ENCODE peak calls at places on chromosomes 3 and 15, in six cellular contexts. L is GM23248, P is PC-9, S is AG09309, D is dorsolateral prefrontal cortex, J is GM12864. R is an unnamed sample.

GRCh38 chr3:42546691-42547213 is 35.0 kb downstream of the SEC22C start:
- DNase-seq in S (no peak), P (no peak), L (no peak), D (no peak), J (no peak), R (no peak)

GRCh38 chr3:39178553-39178952 is 13.8 kb downstream of the XIRP1 start:
- DNase-seq in S (no peak), D (no peak), P (no peak), L (peak; percentile 44), J (no peak), R (peak; percentile 18)

GRCh38 chr15:42154576-42155355 is 1.7 kb downstream of the PLA2G4F start:
- DNase-seq in L (no peak), P (no peak), S (no peak), J (peak; percentile 8), D (no peak), R (no peak)

GRCh38 chr15:89335289-89336041 is 841 bp upstream of the POLG start:
- DNase-seq in L (no peak), J (peak; percentile 30), S (no peak), D (peak; percentile 35), P (no peak), R (peak; percentile 63)

GRCh38 chr3:179608931-179609720 is 4.5 kb downstream of the NDUFB5 start:
- DNase-seq in J (peak; percentile 62), D (no peak), P (no peak), S (no peak), L (no peak), R (no peak)

GRCh38 chr15:37517506-37517905 is 416.9 kb upstream of the TMCO5A start:
- DNase-seq in J (no peak), L (no peak), P (no peak), S (no peak), D (no peak), R (no peak)

GRCh38 chr3:105938101-105938500 is 69.3 kb upstream of the CBLB start:
- DNase-seq in S (peak; percentile 44), P (no peak), J (no peak), D (no peak), L (peak; percentile 65), R (no peak)

GRCh38 chr3:17111556-17111955 is 226.8 kb downstream of the PLCL2 start:
- DNase-seq in D (no peak), J (no peak), S (peak; percentile 5), P (no peak), L (peak; percentile 35), R (no peak)

GRCh38 chr3:107674371-107674770 is 151.6 kb downstream of the BBX start:
- DNase-seq in L (peak; percentile 87), P (no peak), S (no peak), D (peak; percentile 38), J (no peak), R (no peak)

GRCh38 chr3:149507491-149508324 is 33.2 kb downstream of the TM4SF4 start:
- DNase-seq in S (peak; percentile 86), D (peak; percentile 13), P (no peak), L (peak; percentile 54), J (no peak), R (peak; percentile 97)

GRCh38 chr3:188853896-188854295 is 317.9 kb upstream of the TPRG1 start:
- DNase-seq in S (no peak), P (no peak), D (no peak), J (no peak), L (peak; percentile 76), R (no peak)

GRCh38 chr3:188034989-188035388 is 119.0 kb upstream of the LPP start:
- DNase-seq in S (no peak), J (no peak), D (no peak), P (no peak), L (no peak), R (no peak)

GRCh38 chr3:73600293-73600938 is 24.3 kb downstream of the PDZRN3 start:
- DNase-seq in S (no peak), P (no peak), J (no peak), L (peak; percentile 76), D (no peak), R (no peak)

GRCh38 chr3:195095035-195095703 is 175.8 kb downstream of the XXYLT1 start:
- DNase-seq in L (no peak), S (no peak), D (no peak), P (no peak), J (peak; percentile 70), R (no peak)

GRCh38 chr3:188417329-188417728 is 263.4 kb downstream of the LPP start:
- DNase-seq in D (no peak), L (no peak), S (no peak), P (no peak), J (no peak), R (no peak)

GRCh38 chr3:193508108-193508507 is 46.6 kb downstream of the ATP13A4 start:
- DNase-seq in J (no peak), D (no peak), L (no peak), P (no peak), S (no peak), R (no peak)

GRCh38 chr3:98746882-98747281 is 16.3 kb upstream of the ST3GAL6 start:
- DNase-seq in S (no peak), P (no peak), D (no peak), J (no peak), L (no peak), R (peak; percentile 40)

GRCh38 chr15:60507596-60508424 is 28.9 kb upstream of the ICE2 start:
- DNase-seq in D (peak; percentile 46), S (peak; percentile 46), L (peak; percentile 74), P (no peak), J (peak; percentile 71), R (peak; percentile 72)

GRCh38 chr3:42655980-42656679 is 2.6 kb downstream of the ZBTB47 start:
- DNase-seq in J (no peak), S (no peak), L (peak; percentile 83), P (no peak), D (no peak), R (no peak)

GRCh38 chr3:13012228-13012691 is 61.0 kb downstream of the IQSEC1 start:
- DNase-seq in S (no peak), J (peak; percentile 77), P (no peak), D (peak; percentile 68), L (peak; percentile 34), R (no peak)

GRCh38 chr15:50798684-50799083 is 33.2 kb upstream of the SPPL2A start:
- DNase-seq in J (peak; percentile 4), P (peak; percentile 69), S (no peak), D (no peak), L (no peak), R (no peak)

GRCh38 chr3:113304102-113304501 is 92.7 kb downstream of the BOC start:
- DNase-seq in D (no peak), S (no peak), P (no peak), J (no peak), L (no peak), R (no peak)

GRCh38 chr15:75182187-75183131 is 19.2 kb upstream of the C15orf39 start:
- DNase-seq in J (no peak), D (no peak), L (peak; percentile 44), P (no peak), S (no peak), R (no peak)

GRCh38 chr3:98986073-98986472 is 84.6 kb upstream of the DCBLD2 start:
- DNase-seq in J (no peak), L (peak; percentile 78), S (no peak), D (no peak), P (peak; percentile 72), R (peak; percentile 34)

GRCh38 chr15:72379856-72380255 is 4.0 kb upstream of the HEXA start:
- DNase-seq in J (no peak), L (no peak), D (no peak), P (no peak), S (no peak), R (no peak)

GRCh38 chr3:172285844-172286243 is 162.4 kb downstream of the GHSR start:
- DNase-seq in P (peak; percentile 73), D (no peak), L (peak; percentile 71), S (peak; percentile 53), J (no peak), R (no peak)

GRCh38 chr3:59451041-59451763 is 401.4 kb upstream of the CFAP20DC start:
- DNase-seq in L (no peak), J (peak; percentile 97), D (no peak), P (no peak), S (no peak), R (peak; percentile 65)
- H3K4me3 ChIP-seq in L (no peak overlapping the region), J (peak overlapping the region; percentile 25), D (no peak overlapping the region), P (no peak overlapping the region), S (no peak overlapping the region), R (no peak overlapping the region)

DNA sequence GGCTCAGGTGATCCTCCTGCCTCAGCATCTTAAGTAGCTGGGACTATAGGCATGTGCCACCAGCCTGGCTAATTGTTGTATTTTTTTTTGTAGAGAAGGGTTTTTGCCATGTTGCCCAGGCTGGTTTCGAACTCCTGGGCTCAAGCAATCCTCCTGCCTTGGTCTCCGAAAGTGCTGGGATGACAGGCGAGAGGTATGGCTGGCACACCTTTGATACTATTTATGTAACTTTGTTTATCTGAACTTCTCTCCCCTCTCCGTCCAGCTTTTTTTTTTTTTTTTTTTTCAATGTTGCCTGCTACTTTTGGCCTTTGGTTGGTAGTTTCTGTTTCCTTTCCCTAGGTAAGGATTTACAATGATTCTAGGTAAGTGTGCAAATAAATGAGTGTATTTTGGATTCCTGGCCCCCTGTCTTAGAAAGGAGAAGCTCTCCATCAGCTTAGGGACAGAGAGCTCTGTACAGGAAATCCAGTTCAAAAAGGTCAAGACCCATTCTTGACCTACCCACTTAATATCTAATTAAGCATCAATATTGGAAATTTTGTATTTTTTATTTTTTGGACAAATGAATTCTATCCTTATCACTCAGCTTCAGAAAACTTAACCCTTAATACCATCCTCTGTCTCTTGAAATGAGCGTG is 6.8 kb downstream of the ARL6IP5 start:
- DNase-seq in D (no peak), L (no peak), P (no peak), J (no peak), S (no peak), R (no peak)
- H3K4me3 ChIP-seq in D (no peak overlapping the region), L (no peak overlapping the region), P (no peak overlapping the region), J (peak overlapping the region; percentile 34), S (no peak overlapping the region), R (no peak overlapping the region)

GRCh38 chr3:65098400-65098799 is 410.6 kb upstream of the ADAMTS9 start:
- DNase-seq in D (no peak), L (no peak), S (no peak), J (no peak), P (no peak), R (no peak)
- H3K4me3 ChIP-seq in D (no peak overlapping the region), L (no peak overlapping the region), S (no peak overlapping the region), J (no peak overlapping the region), P (no peak overlapping the region), R (no peak overlapping the region)

GRCh38 chr3:127337911-127338531 is 50.2 kb upstream of the PRR20G start:
- DNase-seq in J (no peak), S (no peak), D (no peak), L (no peak), P (no peak), R (no peak)
- H3K4me3 ChIP-seq in J (no peak overlapping the region), S (no peak overlapping the region), D (no peak overlapping the region), L (no peak overlapping the region), P (no peak overlapping the region), R (no peak overlapping the region)

DNA sequence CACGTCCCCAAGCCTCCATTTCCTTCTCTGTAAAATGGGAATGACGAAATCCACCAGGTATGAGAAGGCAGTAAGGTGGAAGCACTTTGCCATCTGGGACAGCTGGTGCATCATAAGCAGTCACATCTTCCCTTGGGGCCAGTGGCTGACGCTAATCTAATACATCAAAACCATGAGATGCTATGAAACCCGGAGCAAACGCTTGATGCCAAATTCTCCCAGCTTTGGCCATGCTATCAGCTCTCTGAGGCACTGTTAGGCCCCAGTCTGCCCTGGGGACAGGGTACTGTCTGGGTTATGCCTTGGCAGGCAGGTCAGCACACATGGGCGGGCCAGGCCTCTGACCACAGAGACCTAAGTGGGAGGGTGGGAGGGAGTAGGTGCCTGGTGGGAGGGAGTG is 66.1 kb downstream of the ADAMTS17 start:
- DNase-seq in D (no peak), L (no peak), P (no peak), J (no peak), S (no peak), R (no peak)
- H3K4me3 ChIP-seq in D (no peak overlapping the region), L (no peak overlapping the region), P (no peak overlapping the region), J (no peak overlapping the region), S (no peak overlapping the region), R (no peak overlapping the region)